ENCODE peak calls at places on chromosomes 3 and 15, in six cellular contexts. N is NCI-H460, R is GDM1, W is hypothalamus, S is NCI-H2029 treated with DMSO at 0.1 percent for 48 hours, H is NCI-H1436. P is an unnamed sample.
A peak's percentile ranks its signal among the peaks of the same experiment; 100 is the strongest.

GRCh38 chr3:25768851-25769250 is 14.4 kb downstream of the NGLY1 start:
- DNase-seq in N (no peak), R (no peak), W (no peak), S (no peak), H (no peak), P (no peak)

GRCh38 chr3:117820900-117821299 is 1111.3 kb downstream of the TUSC7 start:
- DNase-seq in N (peak; percentile 63), R (no peak), W (no peak), S (no peak), H (no peak), P (no peak)

GRCh38 chr15:85024509-85025336 is 43.1 kb downstream of the PDE8A start:
- DNase-seq in N (peak; percentile 25), R (no peak), W (no peak), S (no peak), H (no peak), P (no peak)

GRCh38 chr15:50415752-50416404 is 8.3 kb upstream of the USP8 start:
- DNase-seq in N (no peak), R (no peak), W (no peak), S (no peak), H (no peak), P (no peak)

GRCh38 chr3:163056874-163057497 is 1560.4 kb downstream of the OTOL1 start:
- DNase-seq in N (peak; percentile 40), R (peak; percentile 9), W (no peak), S (peak; percentile 5), H (peak; percentile 44), P (no peak)

GRCh38 chr3:83926291-83926690 is 1032.5 kb upstream of the CADM2 start:
- DNase-seq in N (no peak), R (no peak), W (no peak), S (no peak), H (no peak), P (no peak)

GRCh38 chr3:4447600-4448561 is 19.2 kb downstream of the SUMF1 start:
- DNase-seq in N (no peak), R (no peak), W (no peak), S (no peak), H (no peak), P (no peak)

GRCh38 chr3:7630925-7631324 is 770.0 kb downstream of the GRM7 start:
- DNase-seq in N (no peak), R (no peak), W (no peak), S (no peak), H (no peak), P (no peak)

GRCh38 chr3:57856675-57857074 is 100.6 kb downstream of the SLMAP start:
- DNase-seq in N (peak; percentile 17), R (no peak), W (no peak), S (no peak), H (no peak), P (no peak)

GRCh38 chr3:31917303-31917903 is 63.7 kb downstream of the OSBPL10 start:
- DNase-seq in N (no peak), R (no peak), W (no peak), S (no peak), H (no peak), P (no peak)

GRCh38 chr3:98695816-98696215 is 67.3 kb upstream of the ST3GAL6 start:
- DNase-seq in N (no peak), R (no peak), W (no peak), S (no peak), H (no peak), P (no peak)

GRCh38 chr3:122967376-122968164 is 60.0 kb downstream of the SEMA5B start:
- DNase-seq in N (no peak), R (no peak), W (no peak), S (no peak), H (no peak), P (no peak)

GRCh38 chr3:47590212-47590611 is 11.5 kb upstream of the CSPG5 start:
- DNase-seq in N (no peak), R (no peak), W (no peak), S (no peak), H (no peak), P (no peak)

GRCh38 chr3:158961911-158962310 is 160.1 kb downstream of the MFSD1 start:
- DNase-seq in N (no peak), R (no peak), W (no peak), S (no peak), H (no peak), P (no peak)

GRCh38 chr3:53774414-53774813 is 71.8 kb downstream of the CHDH start:
- DNase-seq in N (no peak), R (no peak), W (no peak), S (no peak), H (no peak), P (no peak)

GRCh38 chr15:89104172-89104564 is 15.9 kb downstream of the ABHD2 start:
- DNase-seq in N (no peak), R (no peak), W (peak; percentile 17), S (no peak), H (no peak), P (no peak)

GRCh38 chr3:146159037-146159436 is 1.9 kb downstream of the PLOD2 start:
- DNase-seq in N (no peak), R (no peak), W (no peak), S (no peak), H (no peak), P (no peak)

GRCh38 chr3:167714871-167715270 is 19.8 kb downstream of the PDCD10 start:
- DNase-seq in N (no peak), R (no peak), W (no peak), S (no peak), H (no peak), P (no peak)

GRCh38 chr3:125186261-125186770 is 26.2 kb downstream of the SLC12A8 start:
- DNase-seq in N (no peak), R (no peak), W (no peak), S (no peak), H (no peak), P (no peak)

GRCh38 chr3:11542551-11542950 is 101.2 kb downstream of the VGLL4 start:
- DNase-seq in N (no peak), R (no peak), W (no peak), S (no peak), H (no peak), P (no peak)

GRCh38 chr3:33941804-33942203 is 143.4 kb downstream of the PDCD6IP start:
- DNase-seq in N (no peak), R (no peak), W (no peak), S (no peak), H (no peak), P (no peak)

GRCh38 chr3:14925729-14926591 is 21.4 kb upstream of the NR2C2 start:
- DNase-seq in N (peak; percentile 47), R (no peak), W (no peak), S (peak; percentile 72), H (peak; percentile 7), P (no peak)

GRCh38 chr3:132432639-132433038 is 15.3 kb downstream of the DNAJC13 start:
- DNase-seq in N (peak; percentile 24), R (no peak), W (no peak), S (no peak), H (no peak), P (no peak)